ENCODE peak calls at places on chromosome 4, in ten cellular contexts. Q, Z, V, U, M, C, H, J, F and R are unnamed samples.

GRCh38 chr4:16417198-16417597 is 190.9 kb upstream of the TAPT1 start:
- DNase-seq in Q (no peak), Z (no peak), V (no peak), U (no peak), M (no peak), C (no peak), H (no peak), J (no peak), F (no peak), R (no peak)

GRCh38 chr4:33104190-33104773 is 2384.1 kb downstream of the PCDH7 start:
- DNase-seq in Q (no peak), Z (no peak), V (no peak), U (no peak), M (no peak), C (no peak), H (no peak), J (no peak), F (no peak), R (no peak)

GRCh38 chr4:515251-515650 is 16.2 kb downstream of the PIGG start:
- DNase-seq in Q (no peak), Z (no peak), V (no peak), U (no peak), M (peak; percentile 47), C (no peak), H (no peak), J (no peak), F (no peak), R (no peak)

GRCh38 chr4:173934933-173935620 is 348.4 kb downstream of the FBXO8 start:
- DNase-seq in Q (no peak), Z (no peak), V (no peak), U (no peak), M (no peak), C (no peak), H (no peak), J (no peak), F (no peak), R (no peak)

GRCh38 chr4:99833766-99834165 is 17.1 kb downstream of the DAPP1 start:
- DNase-seq in Q (no peak), Z (no peak), V (no peak), U (no peak), M (no peak), C (no peak), H (no peak), J (no peak), F (no peak), R (no peak)

GRCh38 chr4:158313566-158313965 is 103.3 kb downstream of the TMEM144 start:
- DNase-seq in Q (no peak), Z (no peak), V (no peak), U (no peak), M (no peak), C (no peak), H (no peak), J (no peak), F (no peak), R (no peak)

GRCh38 chr4:150149381-150149780 is 71.1 kb downstream of the DCLK2 start:
- DNase-seq in Q (no peak), Z (no peak), V (no peak), U (no peak), M (no peak), C (peak; percentile 48), H (no peak), J (no peak), F (no peak), R (no peak)

GRCh38 chr4:107213410-107213809 is 177.3 kb upstream of the DKK2 start:
- DNase-seq in Q (no peak), Z (no peak), V (no peak), U (no peak), M (no peak), C (no peak), H (no peak), J (no peak), F (no peak), R (no peak)

GRCh38 chr4:89712141-89712540 is 124.8 kb downstream of the SNCA start:
- DNase-seq in Q (no peak), Z (no peak), V (no peak), U (no peak), M (no peak), C (peak; percentile 22), H (no peak), J (no peak), F (no peak), R (no peak)

DNA sequence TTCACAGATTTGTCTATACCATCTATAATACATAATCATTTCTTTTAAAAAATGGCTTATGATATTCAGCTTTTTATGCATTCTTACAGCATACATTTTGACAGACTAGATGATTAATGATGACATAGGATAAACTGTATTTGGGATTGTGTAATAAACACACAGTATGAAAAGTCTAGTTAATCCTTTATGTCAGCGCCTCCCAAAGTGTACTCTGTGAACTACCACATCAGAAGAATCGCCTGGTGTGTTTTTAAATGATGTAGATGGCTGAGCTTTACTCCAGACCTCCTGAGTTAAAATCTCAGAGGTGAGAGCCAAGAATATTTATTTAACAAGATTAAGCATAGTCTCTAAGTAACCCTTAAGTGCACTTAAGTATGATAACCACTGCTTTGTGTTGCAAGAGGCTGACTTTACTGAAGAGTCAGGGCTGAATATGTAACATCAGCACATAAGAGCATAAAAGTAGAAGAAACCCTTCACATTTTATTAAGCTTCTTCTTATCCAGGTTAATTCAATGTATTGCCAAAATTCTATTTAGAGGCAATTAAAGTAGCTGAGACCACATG is 104.2 kb downstream of the ANK2 start:
- DNase-seq in Q (no peak), Z (no peak), V (no peak), U (no peak), M (no peak), C (no peak), H (no peak), J (no peak), F (peak; percentile 58), R (no peak)
- TF ChIP-seq CTCF in Q (no peak), Z (no peak), V (no peak), U (no peak), M (no peak), C (no peak), H (no peak), J (no peak), F (no peak), R (no peak)

DNA sequence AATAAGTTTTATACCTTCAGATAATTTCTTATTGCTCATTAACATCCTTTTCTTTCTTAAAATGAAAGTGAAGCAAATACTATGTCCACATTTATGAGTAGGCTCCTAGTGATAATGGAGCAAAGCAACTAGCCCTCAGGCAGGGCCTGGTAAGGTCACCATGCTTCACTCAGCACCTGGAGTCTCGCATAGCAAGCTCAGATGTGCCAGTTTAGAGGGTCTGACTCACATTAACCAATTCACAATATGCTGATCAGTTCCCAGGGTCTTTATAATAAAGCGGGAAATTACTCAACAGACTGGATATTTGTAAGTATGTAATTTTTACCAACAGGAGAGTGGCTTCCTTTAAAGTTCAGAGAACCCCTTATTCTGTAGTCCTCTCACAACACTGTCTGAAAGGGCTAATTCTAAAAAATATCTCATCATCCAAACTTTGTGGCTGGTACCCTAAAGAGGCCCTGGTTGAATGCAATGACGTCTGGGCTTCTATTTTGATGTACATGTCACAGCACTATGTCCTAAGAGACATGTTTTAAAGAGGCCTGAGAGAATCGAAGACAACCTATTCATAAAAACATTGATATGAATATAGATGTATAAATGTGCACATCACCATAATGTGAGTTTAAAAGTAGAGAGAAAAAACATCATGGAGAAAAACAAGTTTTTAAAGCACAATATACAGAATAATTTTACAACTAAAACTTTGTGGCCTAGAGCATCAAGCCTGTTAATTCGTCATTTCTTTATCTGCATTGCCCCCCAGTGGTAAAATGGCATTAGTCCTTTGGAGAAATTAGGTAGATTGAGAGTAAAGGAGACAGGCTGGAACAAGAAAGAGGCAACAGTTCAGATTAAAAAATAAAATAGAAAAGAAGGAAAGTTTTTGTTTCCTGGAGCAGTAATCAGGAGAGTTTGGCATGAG is 44.3 kb downstream of the IL21 start:
- DNase-seq in Q (no peak), Z (no peak), V (peak; percentile 36), U (no peak), M (no peak), C (peak; percentile 11), H (peak; percentile 47), J (peak; percentile 20), F (peak; percentile 60), R (no peak)
- TF ChIP-seq CTCF in Q (peak; percentile 46), Z (peak; percentile 46), V (peak; percentile 60), U (peak; percentile 22), M (peak; percentile 52), C (peak; percentile 56), H (peak; percentile 45), J (peak; percentile 64), F (peak; percentile 54), R (no peak)

DNA sequence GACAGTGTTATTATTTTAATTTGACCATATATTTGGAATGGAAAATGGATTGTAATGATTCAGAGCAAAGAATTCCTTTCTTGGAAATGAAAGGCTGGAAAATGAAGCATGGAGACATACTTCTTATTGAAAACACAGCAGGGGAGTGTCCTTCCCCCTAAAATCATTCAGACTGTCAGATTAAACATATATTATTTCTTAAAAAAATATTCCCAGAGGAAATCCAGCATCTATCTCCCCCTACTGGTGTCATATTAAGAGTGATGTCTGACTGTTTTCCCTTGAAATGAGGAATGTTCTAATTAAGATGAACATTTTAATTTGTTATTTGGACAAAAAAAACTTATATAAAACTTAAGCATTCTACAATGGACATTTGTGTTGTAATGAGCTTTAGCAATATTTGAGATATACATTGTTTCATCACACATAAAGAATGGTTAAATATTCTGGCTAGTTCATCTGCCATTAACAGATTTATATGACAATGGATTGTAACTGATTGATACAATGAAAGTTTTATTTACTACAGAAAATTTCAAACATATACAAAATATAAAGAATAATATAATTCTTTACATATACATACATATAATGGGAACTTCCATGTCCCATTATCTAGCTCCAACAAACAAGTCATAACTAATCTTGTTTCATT is 264.6 kb downstream of the SPRY1 start:
- DNase-seq in Q (no peak), Z (no peak), V (peak; percentile 21), U (no peak), M (no peak), C (no peak), H (peak; percentile 37), J (no peak), F (no peak), R (no peak)
- TF ChIP-seq CTCF in Q (peak; percentile 54), Z (peak; percentile 68), V (peak; percentile 54), U (peak; percentile 48), M (peak; percentile 59), C (peak; percentile 53), H (peak; percentile 68), J (peak; percentile 57), F (peak; percentile 41), R (peak; percentile 67)

GRCh38 chr4:40453912-40454311 is 118.8 kb downstream of the CHRNA9 start:
- DNase-seq in Q (no peak), Z (no peak), V (no peak), U (no peak), M (no peak), C (no peak), H (no peak), J (no peak), F (no peak), R (no peak)

GRCh38 chr4:40454816-40455215 is 119.7 kb downstream of the CHRNA9 start:
- DNase-seq in Q (no peak), Z (no peak), V (no peak), U (no peak), M (no peak), C (no peak), H (no peak), J (no peak), F (no peak), R (no peak)

GRCh38 chr4:40452490-40452813 is 117.3 kb downstream of the CHRNA9 start:
- DNase-seq in Q (no peak), Z (no peak), V (no peak), U (no peak), M (no peak), C (no peak), H (no peak), J (no peak), F (no peak), R (no peak)

GRCh38 chr4:40458109-40458508 is 123.0 kb downstream of the CHRNA9 start:
- DNase-seq in Q (no peak), Z (no peak), V (no peak), U (no peak), M (no peak), C (no peak), H (no peak), J (no peak), F (no peak), R (no peak)

GRCh38 chr4:40455340-40455902 is 120.3 kb downstream of the CHRNA9 start:
- DNase-seq in Q (peak; percentile 72), Z (no peak), V (no peak), U (no peak), M (no peak), C (no peak), H (no peak), J (no peak), F (peak; percentile 58), R (no peak)
- TF ChIP-seq CTCF in Q (no peak), Z (no peak), V (no peak), U (no peak), M (no peak), C (no peak), H (no peak), J (no peak), F (no peak), R (no peak)